ENCODE peak calls at places on chromosomes 16 and 17, in five cellular contexts. One of them, this sample, is unnamed.
A peak's percentile ranks its signal among the peaks of the same experiment; 100 is the strongest.

GRCh38 chr16:10128397-10129258 is 53.6 kb downstream of the GRIN2A start:
- DNase-seq in retinal pigment epithelial cell: no peak
- DNase-seq in glomerular endothelial cell: no peak
- DNase-seq in HTR-8/SVneo: no peak
- DNase-seq in activated naive CD8-positive, alpha-beta T cell treated with anti-CD3 and anti-CD28 coated beads, Interleukin-2, amount 50 U/mL, for 24 hours: no peak
- DNase-seq in this sample: no peak

GRCh38 chr17:75854111-75854748 is 905 bp downstream of the WBP2 start:
- DNase-seq in retinal pigment epithelial cell: peak; percentile 89
- DNase-seq in glomerular endothelial cell: no peak
- DNase-seq in HTR-8/SVneo: peak; percentile 77
- DNase-seq in activated naive CD8-positive, alpha-beta T cell treated with anti-CD3 and anti-CD28 coated beads, Interleukin-2, amount 50 U/mL, for 24 hours: no peak
- DNase-seq in this sample: no peak

GRCh38 chr17:15441315-15441714 is 26.1 kb downstream of the CDRT4 start:
- DNase-seq in retinal pigment epithelial cell: peak; percentile 72
- DNase-seq in glomerular endothelial cell: no peak
- DNase-seq in HTR-8/SVneo: no peak
- DNase-seq in activated naive CD8-positive, alpha-beta T cell treated with anti-CD3 and anti-CD28 coated beads, Interleukin-2, amount 50 U/mL, for 24 hours: no peak
- DNase-seq in this sample: no peak

GRCh38 chr16:54277845-54278703 is 8.5 kb downstream of the IRX3 start:
- DNase-seq in retinal pigment epithelial cell: no peak
- DNase-seq in glomerular endothelial cell: no peak
- DNase-seq in HTR-8/SVneo: no peak
- DNase-seq in activated naive CD8-positive, alpha-beta T cell treated with anti-CD3 and anti-CD28 coated beads, Interleukin-2, amount 50 U/mL, for 24 hours: no peak
- DNase-seq in this sample: peak; percentile 62

GRCh38 chr16:57533618-57534336 is 2.6 kb downstream of the CCDC102A start:
- DNase-seq in retinal pigment epithelial cell: no peak
- DNase-seq in glomerular endothelial cell: no peak
- DNase-seq in HTR-8/SVneo: no peak
- DNase-seq in activated naive CD8-positive, alpha-beta T cell treated with anti-CD3 and anti-CD28 coated beads, Interleukin-2, amount 50 U/mL, for 24 hours: peak; percentile 29
- DNase-seq in this sample: peak; percentile 84

GRCh38 chr17:76528528-76529223 is 8.8 kb downstream of the CYGB start:
- DNase-seq in retinal pigment epithelial cell: no peak
- DNase-seq in glomerular endothelial cell: no peak
- DNase-seq in HTR-8/SVneo: no peak
- DNase-seq in activated naive CD8-positive, alpha-beta T cell treated with anti-CD3 and anti-CD28 coated beads, Interleukin-2, amount 50 U/mL, for 24 hours: no peak
- DNase-seq in this sample: no peak

GRCh38 chr17:59851431-59852375 is 41.0 kb downstream of the TUBD1 start:
- DNase-seq in retinal pigment epithelial cell: no peak
- DNase-seq in glomerular endothelial cell: no peak
- DNase-seq in HTR-8/SVneo: no peak
- DNase-seq in activated naive CD8-positive, alpha-beta T cell treated with anti-CD3 and anti-CD28 coated beads, Interleukin-2, amount 50 U/mL, for 24 hours: no peak
- DNase-seq in this sample: no peak

GRCh38 chr16:20424129-20424866 is 15.0 kb downstream of the ACSM5 start:
- DNase-seq in retinal pigment epithelial cell: no peak
- DNase-seq in glomerular endothelial cell: no peak
- DNase-seq in HTR-8/SVneo: no peak
- DNase-seq in activated naive CD8-positive, alpha-beta T cell treated with anti-CD3 and anti-CD28 coated beads, Interleukin-2, amount 50 U/mL, for 24 hours: no peak
- DNase-seq in this sample: no peak

GRCh38 chr17:61486135-61487120 is 34.2 kb downstream of the TBX4 start:
- DNase-seq in retinal pigment epithelial cell: no peak
- DNase-seq in glomerular endothelial cell: no peak
- DNase-seq in HTR-8/SVneo: no peak
- DNase-seq in activated naive CD8-positive, alpha-beta T cell treated with anti-CD3 and anti-CD28 coated beads, Interleukin-2, amount 50 U/mL, for 24 hours: no peak
- DNase-seq in this sample: no peak

GRCh38 chr17:6269474-6269873 is 165.4 kb downstream of the AIPL1 start:
- DNase-seq in retinal pigment epithelial cell: peak; percentile 21
- DNase-seq in glomerular endothelial cell: no peak
- DNase-seq in HTR-8/SVneo: peak; percentile 45
- DNase-seq in activated naive CD8-positive, alpha-beta T cell treated with anti-CD3 and anti-CD28 coated beads, Interleukin-2, amount 50 U/mL, for 24 hours: peak; percentile 34
- DNase-seq in this sample: peak; percentile 75

GRCh38 chr16:22161999-22162657 is at the start of gene SDR42E2:
- DNase-seq in retinal pigment epithelial cell: no peak
- DNase-seq in glomerular endothelial cell: no peak
- DNase-seq in HTR-8/SVneo: no peak
- DNase-seq in activated naive CD8-positive, alpha-beta T cell treated with anti-CD3 and anti-CD28 coated beads, Interleukin-2, amount 50 U/mL, for 24 hours: peak; percentile 33
- DNase-seq in this sample: no peak

GRCh38 chr17:38751144-38751802 is 1.3 kb upstream of the PSMB3 start:
- DNase-seq in retinal pigment epithelial cell: no peak
- DNase-seq in glomerular endothelial cell: no peak
- DNase-seq in HTR-8/SVneo: no peak
- DNase-seq in activated naive CD8-positive, alpha-beta T cell treated with anti-CD3 and anti-CD28 coated beads, Interleukin-2, amount 50 U/mL, for 24 hours: no peak
- DNase-seq in this sample: peak; percentile 49

GRCh38 chr16:89478576-89479221 is 11.7 kb downstream of the ANKRD11 start:
- DNase-seq in retinal pigment epithelial cell: no peak
- DNase-seq in glomerular endothelial cell: no peak
- DNase-seq in HTR-8/SVneo: no peak
- DNase-seq in activated naive CD8-positive, alpha-beta T cell treated with anti-CD3 and anti-CD28 coated beads, Interleukin-2, amount 50 U/mL, for 24 hours: no peak
- DNase-seq in this sample: no peak

GRCh38 chr16:66569131-66569530 is 2.9 kb downstream of the CMTM1 start:
- DNase-seq in retinal pigment epithelial cell: no peak
- DNase-seq in glomerular endothelial cell: no peak
- DNase-seq in HTR-8/SVneo: no peak
- DNase-seq in activated naive CD8-positive, alpha-beta T cell treated with anti-CD3 and anti-CD28 coated beads, Interleukin-2, amount 50 U/mL, for 24 hours: no peak
- DNase-seq in this sample: no peak

GRCh38 chr16:79800016-79800608 is 199.6 kb upstream of the MAF start:
- DNase-seq in retinal pigment epithelial cell: no peak
- DNase-seq in glomerular endothelial cell: no peak
- DNase-seq in HTR-8/SVneo: no peak
- DNase-seq in activated naive CD8-positive, alpha-beta T cell treated with anti-CD3 and anti-CD28 coated beads, Interleukin-2, amount 50 U/mL, for 24 hours: no peak
- DNase-seq in this sample: no peak

GRCh38 chr16:56807011-56807675 is 57.9 kb upstream of the SLC12A3 start:
- DNase-seq in retinal pigment epithelial cell: no peak
- DNase-seq in glomerular endothelial cell: peak; percentile 56
- DNase-seq in HTR-8/SVneo: peak; percentile 46
- DNase-seq in activated naive CD8-positive, alpha-beta T cell treated with anti-CD3 and anti-CD28 coated beads, Interleukin-2, amount 50 U/mL, for 24 hours: no peak
- DNase-seq in this sample: no peak

GRCh38 chr17:350706-351435 is 1.7 kb downstream of the RPH3AL start:
- DNase-seq in retinal pigment epithelial cell: no peak
- DNase-seq in glomerular endothelial cell: peak; percentile 88
- DNase-seq in HTR-8/SVneo: peak; percentile 60
- DNase-seq in activated naive CD8-positive, alpha-beta T cell treated with anti-CD3 and anti-CD28 coated beads, Interleukin-2, amount 50 U/mL, for 24 hours: no peak
- DNase-seq in this sample: no peak

GRCh38 chr17:57125866-57126265 is 40.8 kb downstream of the AKAP1 start:
- DNase-seq in retinal pigment epithelial cell: no peak
- DNase-seq in glomerular endothelial cell: no peak
- DNase-seq in HTR-8/SVneo: no peak
- DNase-seq in activated naive CD8-positive, alpha-beta T cell treated with anti-CD3 and anti-CD28 coated beads, Interleukin-2, amount 50 U/mL, for 24 hours: no peak
- DNase-seq in this sample: no peak

GRCh38 chr17:68324114-68324513 is 32.8 kb downstream of the ARSG start:
- DNase-seq in retinal pigment epithelial cell: no peak
- DNase-seq in glomerular endothelial cell: no peak
- DNase-seq in HTR-8/SVneo: no peak
- DNase-seq in activated naive CD8-positive, alpha-beta T cell treated with anti-CD3 and anti-CD28 coated beads, Interleukin-2, amount 50 U/mL, for 24 hours: no peak
- DNase-seq in this sample: no peak

GRCh38 chr17:82819015-82819414 is 20.8 kb downstream of the ZNF750 start:
- DNase-seq in retinal pigment epithelial cell: no peak
- DNase-seq in glomerular endothelial cell: no peak
- DNase-seq in HTR-8/SVneo: no peak
- DNase-seq in activated naive CD8-positive, alpha-beta T cell treated with anti-CD3 and anti-CD28 coated beads, Interleukin-2, amount 50 U/mL, for 24 hours: no peak
- DNase-seq in this sample: no peak

GRCh38 chr17:45391291-45391690 is 41.4 kb downstream of the ARHGAP27 start:
- DNase-seq in retinal pigment epithelial cell: no peak
- DNase-seq in glomerular endothelial cell: no peak
- DNase-seq in HTR-8/SVneo: no peak
- DNase-seq in activated naive CD8-positive, alpha-beta T cell treated with anti-CD3 and anti-CD28 coated beads, Interleukin-2, amount 50 U/mL, for 24 hours: no peak
- DNase-seq in this sample: no peak

GRCh38 chr17:67718325-67718941 is 697 bp downstream of the NOL11 start:
- DNase-seq in retinal pigment epithelial cell: no peak
- DNase-seq in glomerular endothelial cell: no peak
- DNase-seq in HTR-8/SVneo: peak; percentile 46
- DNase-seq in activated naive CD8-positive, alpha-beta T cell treated with anti-CD3 and anti-CD28 coated beads, Interleukin-2, amount 50 U/mL, for 24 hours: peak; percentile 33
- DNase-seq in this sample: peak; percentile 57

GRCh38 chr17:10033449-10033848 is 128.4 kb upstream of the RCVRN start:
- DNase-seq in retinal pigment epithelial cell: no peak
- DNase-seq in glomerular endothelial cell: no peak
- DNase-seq in HTR-8/SVneo: no peak
- DNase-seq in activated naive CD8-positive, alpha-beta T cell treated with anti-CD3 and anti-CD28 coated beads, Interleukin-2, amount 50 U/mL, for 24 hours: no peak
- DNase-seq in this sample: no peak

GRCh38 chr17:75927286-75927922 is 13.4 kb downstream of the FBF1 start:
- DNase-seq in retinal pigment epithelial cell: no peak
- DNase-seq in glomerular endothelial cell: no peak
- DNase-seq in HTR-8/SVneo: peak; percentile 45
- DNase-seq in activated naive CD8-positive, alpha-beta T cell treated with anti-CD3 and anti-CD28 coated beads, Interleukin-2, amount 50 U/mL, for 24 hours: no peak
- DNase-seq in this sample: no peak

GRCh38 chr17:32283745-32284207 is 18.1 kb downstream of the RHBDL3 start:
- DNase-seq in retinal pigment epithelial cell: no peak
- DNase-seq in glomerular endothelial cell: no peak
- DNase-seq in HTR-8/SVneo: no peak
- DNase-seq in activated naive CD8-positive, alpha-beta T cell treated with anti-CD3 and anti-CD28 coated beads, Interleukin-2, amount 50 U/mL, for 24 hours: no peak
- DNase-seq in this sample: peak; percentile 25

GRCh38 chr17:7018331-7018964 is 4.4 kb upstream of the BCL6B start:
- DNase-seq in retinal pigment epithelial cell: no peak
- DNase-seq in glomerular endothelial cell: no peak
- DNase-seq in HTR-8/SVneo: no peak
- DNase-seq in activated naive CD8-positive, alpha-beta T cell treated with anti-CD3 and anti-CD28 coated beads, Interleukin-2, amount 50 U/mL, for 24 hours: no peak
- DNase-seq in this sample: no peak

GRCh38 chr17:80984749-80985148 is 6.9 kb upstream of the CHMP6 start:
- DNase-seq in retinal pigment epithelial cell: peak; percentile 90
- DNase-seq in glomerular endothelial cell: no peak
- DNase-seq in HTR-8/SVneo: peak; percentile 87
- DNase-seq in activated naive CD8-positive, alpha-beta T cell treated with anti-CD3 and anti-CD28 coated beads, Interleukin-2, amount 50 U/mL, for 24 hours: no peak
- DNase-seq in this sample: no peak

GRCh38 chr17:79057727-79058400 is 16.8 kb upstream of the ENGASE start:
- DNase-seq in retinal pigment epithelial cell: no peak
- DNase-seq in glomerular endothelial cell: no peak
- DNase-seq in HTR-8/SVneo: no peak
- DNase-seq in activated naive CD8-positive, alpha-beta T cell treated with anti-CD3 and anti-CD28 coated beads, Interleukin-2, amount 50 U/mL, for 24 hours: no peak
- DNase-seq in this sample: no peak